ENCODE peak calls at places on chromosome 18, in seven cellular contexts. C, A, R, B, N, T and L are unnamed samples.

GRCh38 chr18:73279499-73279898 is 411.7 kb upstream of the NETO1 start:
- DNase-seq in C (peak), A (no peak), R (no peak), B (no peak), N (no peak), T (no peak), L (no peak)

GRCh38 chr18:3121256-3121655 is 98.5 kb downstream of the MYOM1 start:
- DNase-seq in C (no peak), A (no peak), R (no peak), B (no peak), N (no peak), T (no peak), L (no peak)

GRCh38 chr18:4450065-4450676 is 4.9 kb downstream of the DLGAP1 start:
- DNase-seq in C (no peak), A (no peak), R (no peak), B (no peak), N (peak), T (no peak), L (no peak)

GRCh38 chr18:79850731-79851130 is 53.0 kb downstream of the KCNG2 start:
- DNase-seq in C (no peak), A (no peak), R (no peak), B (no peak), N (no peak), T (no peak), L (no peak)

GRCh38 chr18:12102136-12102842 is 8.6 kb downstream of the ANKRD62 start:
- DNase-seq in C (no peak), A (no peak), R (no peak), B (no peak), N (no peak), T (no peak), L (no peak)

GRCh38 chr18:50356036-50356945 is 18.6 kb upstream of the SKA1 start:
- DNase-seq in C (no peak), A (no peak), R (no peak), B (no peak), N (peak), T (no peak), L (no peak)

GRCh38 chr18:12580630-12581342 is 77.1 kb downstream of the SPIRE1 start:
- DNase-seq in C (no peak), A (no peak), R (no peak), B (no peak), N (no peak), T (no peak), L (no peak)

GRCh38 chr18:9429662-9429993 is 45.7 kb upstream of the RALBP1 start:
- DNase-seq in C (no peak), A (no peak), R (no peak), B (no peak), N (no peak), T (no peak), L (no peak)

GRCh38 chr18:45839415-45840395 is 14.2 kb downstream of the SIGLEC15 start:
- DNase-seq in C (no peak), A (no peak), R (peak), B (no peak), N (peak), T (peak), L (peak)

GRCh38 chr18:10850828-10851227 is 298.5 kb downstream of the PIEZO2 start:
- DNase-seq in C (no peak), A (no peak), R (no peak), B (no peak), N (no peak), T (no peak), L (no peak)

GRCh38 chr18:25299426-25299825 is 52.5 kb downstream of the ZNF521 start:
- DNase-seq in C (no peak), A (peak), R (no peak), B (no peak), N (no peak), T (peak), L (peak)

GRCh38 chr18:54850598-54850997 is 22.3 kb downstream of the RAB27B start:
- DNase-seq in C (no peak), A (no peak), R (no peak), B (no peak), N (no peak), T (no peak), L (no peak)

GRCh38 chr18:76410660-76411417 is 84.2 kb downstream of the ZNF516 start:
- DNase-seq in C (no peak), A (no peak), R (no peak), B (no peak), N (no peak), T (no peak), L (no peak)

GRCh38 chr18:65380986-65381385 is 369.8 kb upstream of the CDH7 start:
- DNase-seq in C (no peak), A (no peak), R (no peak), B (no peak), N (no peak), T (no peak), L (no peak)

GRCh38 chr18:3062798-3063563 is 50.0 kb upstream of the LPIN2 start:
- DNase-seq in C (peak), A (no peak), R (peak), B (peak), N (peak), T (peak), L (no peak)

GRCh38 chr18:60196818-60197217 is 175.8 kb downstream of the MC4R start:
- DNase-seq in C (no peak), A (no peak), R (no peak), B (no peak), N (no peak), T (no peak), L (no peak)

GRCh38 chr18:48049757-48050156 is 119.3 kb upstream of the SMAD2 start:
- DNase-seq in C (no peak), A (no peak), R (no peak), B (peak), N (no peak), T (no peak), L (no peak)

GRCh38 chr18:78242796-78243195 is 736.8 kb upstream of the SALL3 start:
- DNase-seq in C (peak), A (no peak), R (no peak), B (no peak), N (no peak), T (no peak), L (no peak)

GRCh38 chr18:78492813-78493371 is 486.7 kb upstream of the SALL3 start:
- DNase-seq in C (no peak), A (no peak), R (no peak), B (no peak), N (no peak), T (no peak), L (no peak)

GRCh38 chr18:77020561-77020960 is 112.0 kb downstream of the MBP start:
- DNase-seq in C (no peak), A (no peak), R (no peak), B (no peak), N (no peak), T (no peak), L (no peak)

GRCh38 chr18:37502036-37502435 is 63.6 kb downstream of the CELF4 start:
- DNase-seq in C (no peak), A (no peak), R (no peak), B (no peak), N (no peak), T (no peak), L (no peak)

GRCh38 chr18:77102246-77103040 is 30.1 kb downstream of the MBP start:
- DNase-seq in C (no peak), A (peak), R (peak), B (no peak), N (no peak), T (peak), L (peak)

GRCh38 chr18:54119524-54120019 is 104.9 kb downstream of the MBD2 start:
- DNase-seq in C (no peak), A (no peak), R (peak), B (no peak), N (peak), T (peak), L (no peak)

GRCh38 chr18:70419526-70419925 is 130.7 kb downstream of the SOCS6 start:
- DNase-seq in C (no peak), A (peak), R (no peak), B (no peak), N (no peak), T (peak), L (peak)

GRCh38 chr18:50465211-50466153 is 90.6 kb downstream of the SKA1 start:
- DNase-seq in C (no peak), A (no peak), R (no peak), B (no peak), N (no peak), T (no peak), L (no peak)

GRCh38 chr18:21364471-21364870 is 122.4 kb downstream of the GREB1L start:
- DNase-seq in C (no peak), A (no peak), R (no peak), B (no peak), N (no peak), T (no peak), L (no peak)

GRCh38 chr18:67896471-67896870 is 380.0 kb upstream of the DSEL start:
- DNase-seq in C (no peak), A (no peak), R (no peak), B (no peak), N (no peak), T (no peak), L (no peak)

GRCh38 chr18:54284967-54285785 is 15.9 kb downstream of the POLI start:
- DNase-seq in C (peak), A (no peak), R (no peak), B (peak), N (peak), T (peak), L (peak)

GRCh38 chr18:57004366-57005121 is 142.3 kb upstream of the BOD1L2 start:
- DNase-seq in C (no peak), A (peak), R (peak), B (no peak), N (no peak), T (peak), L (no peak)

GRCh38 chr18:9100796-9101195 is 1.7 kb upstream of the NDUFV2 start:
- DNase-seq in C (no peak), A (no peak), R (no peak), B (no peak), N (no peak), T (no peak), L (no peak)

GRCh38 chr18:45441110-45441842 is 174.0 kb upstream of the SLC14A2 start:
- DNase-seq in C (no peak), A (no peak), R (no peak), B (no peak), N (peak), T (peak), L (no peak)

GRCh38 chr18:55300469-55301195 is 287.4 kb downstream of the TCF4 start:
- DNase-seq in C (no peak), A (peak), R (peak), B (no peak), N (peak), T (peak), L (peak)

GRCh38 chr18:8496186-8496585 is 113.1 kb upstream of the RAB12 start:
- DNase-seq in C (no peak), A (no peak), R (no peak), B (no peak), N (peak), T (peak), L (no peak)

GRCh38 chr18:74951165-74951760 is 257.7 kb downstream of the PTGR3 start:
- DNase-seq in C (peak), A (peak), R (peak), B (peak), N (no peak), T (peak), L (peak)

GRCh38 chr18:63247506-63248394 is 71.8 kb downstream of the BCL2 start:
- DNase-seq in C (no peak), A (no peak), R (no peak), B (no peak), N (no peak), T (no peak), L (no peak)
- H3K4me3 ChIP-seq in C (no peak), A (no peak), R (no peak), B (no peak), N (no peak), T (no peak), L (no peak)

GRCh38 chr18:22556271-22556990 is 138.7 kb upstream of the CTAGE1 start:
- DNase-seq in C (peak), A (no peak), R (no peak), B (no peak), N (no peak), T (peak), L (no peak)
- H3K4me3 ChIP-seq in C (no peak), A (no peak), R (no peak), B (no peak), N (no peak), T (no peak), L (no peak)

DNA sequence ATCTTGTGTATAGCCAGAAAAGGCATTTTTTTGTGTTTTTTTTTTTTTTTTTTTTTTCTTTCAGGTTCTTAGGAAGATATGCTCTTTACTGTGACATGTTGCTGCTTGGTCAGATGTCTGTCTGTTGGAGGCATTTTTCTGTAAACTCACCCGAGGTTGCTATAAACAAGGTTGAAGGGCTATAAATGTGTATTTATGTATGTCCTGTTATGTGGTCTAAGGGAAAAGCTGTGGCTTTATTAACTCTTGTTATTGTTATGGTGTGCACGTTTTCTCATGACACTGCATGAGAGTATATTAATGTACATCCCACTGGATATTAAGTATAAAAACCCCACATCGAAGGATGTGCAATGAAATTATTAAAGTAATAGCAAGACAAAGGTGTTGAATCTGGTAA is 102.0 kb downstream of the ZNF532 start:
- DNase-seq in C (no peak), A (no peak), R (no peak), B (no peak), N (no peak), T (no peak), L (no peak)
- H3K4me3 ChIP-seq in C (no peak), A (no peak), R (no peak), B (no peak), N (no peak), T (no peak), L (no peak)

DNA sequence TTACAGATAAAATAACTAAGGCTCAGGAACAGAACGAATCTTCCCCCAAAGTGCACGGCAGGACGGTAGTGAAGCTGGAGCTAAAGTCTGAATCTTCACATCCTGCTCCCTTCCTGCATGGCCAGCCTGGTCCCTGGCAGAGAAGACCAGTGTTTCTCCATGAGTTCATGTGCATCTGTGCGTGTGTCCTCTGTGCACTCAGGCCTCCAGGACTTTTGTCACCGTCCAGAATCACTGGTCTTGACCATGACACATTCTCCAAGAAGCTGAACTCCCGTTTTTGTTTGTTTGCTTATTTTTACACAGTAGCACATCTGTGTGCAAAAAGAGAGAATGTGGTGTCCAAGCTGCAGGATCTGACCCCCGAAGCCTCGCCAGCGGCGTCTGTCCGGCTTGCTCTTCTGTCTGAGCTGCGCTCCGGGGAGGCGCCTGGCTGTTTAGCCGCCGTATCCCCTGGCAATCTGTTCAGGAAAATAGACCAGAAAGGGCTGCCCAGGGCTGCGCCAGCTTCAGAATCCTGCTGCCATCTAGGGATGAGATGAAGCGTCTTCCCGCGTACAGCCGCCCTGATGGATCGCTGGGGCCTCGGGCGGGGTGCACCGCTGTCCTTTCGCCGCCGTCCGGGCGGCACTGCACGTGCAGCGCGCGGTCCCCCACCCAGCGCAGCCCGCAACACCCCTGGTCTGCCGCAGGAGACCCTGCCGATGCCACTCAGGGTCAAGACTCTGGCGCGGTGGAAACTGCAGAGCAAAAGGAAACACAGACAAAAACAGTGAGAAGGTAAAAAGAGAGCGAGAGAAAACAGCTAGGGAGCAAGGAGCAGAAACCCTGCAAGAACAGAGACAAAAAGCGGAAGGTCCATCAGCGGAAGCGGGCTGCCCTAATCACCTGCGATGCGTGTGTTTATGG is 2113.6 kb upstream of the PIK3C3 start:
- DNase-seq in C (peak), A (no peak), R (peak), B (peak), N (peak), T (peak), L (peak)
- H3K4me3 ChIP-seq in C (peak), A (peak), R (peak), B (peak), N (peak), T (peak), L (peak)